ENCODE peak calls at places on chromosomes 1 and 21, in seven cellular contexts. E, Q, U, C, J, O and X are unnamed samples.

GRCh38 chr1:225886159-225887029 is 2.6 kb downstream of the LEFTY1 start:
- DNase-seq in J (no peak), C (no peak), O (no peak), E (no peak), Q (no peak), U (no peak), X (no peak)

GRCh38 chr1:40774266-40774998 is 9.2 kb upstream of the KCNQ4 start:
- DNase-seq in C (peak), Q (peak), U (peak), O (peak), E (no peak), J (peak), X (no peak)

GRCh38 chr1:30322859-30323257 is 400.5 kb downstream of the MATN1 start:
- DNase-seq in O (no peak), E (no peak), U (no peak), Q (no peak), C (no peak), J (no peak), X (no peak)

GRCh38 chr1:21534674-21535378 is 25.6 kb downstream of the ALPL start:
- DNase-seq in C (peak), U (no peak), J (peak), O (peak), E (no peak), Q (peak), X (peak)

GRCh38 chr1:181630838-181631237 is 147.5 kb downstream of the CACNA1E start:
- DNase-seq in U (no peak), C (no peak), Q (no peak), E (no peak), J (no peak), O (no peak), X (no peak)

GRCh38 chr1:171055966-171056643 is 34.6 kb upstream of the FMO3 start:
- DNase-seq in U (no peak), Q (peak), C (no peak), O (no peak), E (no peak), J (no peak), X (peak)

GRCh38 chr1:209803568-209803967 is 2.4 kb downstream of the IRF6 start:
- DNase-seq in Q (no peak), J (no peak), C (no peak), E (no peak), U (no peak), O (no peak), X (no peak)

GRCh38 chr1:39098569-39099250 is 72.6 kb downstream of the NDUFS5 start:
- DNase-seq in C (peak), E (peak), J (peak), Q (peak), U (peak), O (peak), X (peak)

GRCh38 chr1:42144336-42145189 is 8.6 kb upstream of the GUCA2B start:
- DNase-seq in C (no peak), E (no peak), Q (no peak), J (no peak), U (no peak), O (no peak), X (no peak)

GRCh38 chr1:163035791-163036249 is 33.3 kb upstream of the RGS4 start:
- DNase-seq in C (no peak), E (peak), U (no peak), Q (peak), J (peak), O (peak), X (peak)

GRCh38 chr1:186617860-186618780 is 62.1 kb downstream of the PTGS2 start:
- DNase-seq in U (peak), J (peak), C (peak), O (peak), E (peak), Q (peak), X (peak)

GRCh38 chr1:246798107-246798506 is 73.9 kb downstream of the SCCPDH start:
- DNase-seq in E (no peak), Q (no peak), O (no peak), J (no peak), U (no peak), C (no peak), X (no peak)

GRCh38 chr1:169288011-169288414 is 79.6 kb downstream of the NME7 start:
- DNase-seq in E (peak), Q (peak), O (peak), C (no peak), J (peak), U (no peak), X (no peak)

GRCh38 chr1:34924759-34925555 is 4.5 kb downstream of the DLGAP3 start:
- DNase-seq in E (peak), Q (peak), U (peak), O (peak), C (peak), J (peak), X (peak)

GRCh38 chr1:202572867-202573266 is 137.4 kb downstream of the SYT2 start:
- DNase-seq in C (no peak), O (no peak), J (no peak), E (no peak), U (no peak), Q (peak), X (no peak)

GRCh38 chr1:109644670-109645069 is 11.2 kb upstream of the GSTM4 start:
- DNase-seq in Q (no peak), J (peak), E (no peak), U (no peak), C (no peak), O (no peak), X (no peak)

GRCh38 chr1:56799605-56800398 is 19.4 kb downstream of the FYB2 start:
- DNase-seq in C (no peak), E (peak), J (peak), U (no peak), O (peak), Q (peak), X (peak)

GRCh38 chr1:210342986-210343780 is 14.5 kb downstream of the HHAT start:
- DNase-seq in J (no peak), E (no peak), U (no peak), Q (no peak), C (no peak), O (no peak), X (no peak)

GRCh38 chr21:44868707-44869106 is 4.8 kb downstream of the PTTG1IP start:
- DNase-seq in Q (no peak), J (no peak), C (no peak), E (no peak), O (no peak), U (no peak), X (no peak)

GRCh38 chr1:6343506-6344405 is 49.8 kb downstream of the ACOT7 start:
- DNase-seq in C (peak), J (peak), U (peak), O (peak), E (peak), Q (peak), X (peak)

GRCh38 chr1:7535934-7536878 is 234.9 kb upstream of the VAMP3 start:
- DNase-seq in J (no peak), E (no peak), O (no peak), Q (no peak), C (no peak), U (no peak), X (no peak)

GRCh38 chr21:35578350-35578782 is 482.0 kb downstream of the SETD4 start:
- DNase-seq in Q (peak), O (peak), E (peak), J (peak), C (no peak), U (no peak), X (peak)

GRCh38 chr1:185654199-185654951 is 79.8 kb upstream of the HMCN1 start:
- DNase-seq in E (no peak), Q (no peak), U (no peak), O (peak), C (no peak), J (peak), X (no peak)

GRCh38 chr1:1460540-1461130 is 10.9 kb upstream of the ATAD3B start:
- DNase-seq in Q (no peak), U (no peak), O (no peak), C (no peak), J (no peak), E (no peak), X (no peak)

GRCh38 chr1:200929530-200930278 is 35.0 kb downstream of the INAVA start:
- DNase-seq in J (no peak), U (no peak), E (no peak), C (no peak), Q (no peak), O (no peak), X (no peak)

GRCh38 chr1:115807723-115808122 is 33.2 kb downstream of the NHLH2 start:
- DNase-seq in E (peak), J (peak), O (peak), Q (peak), U (peak), C (no peak), X (peak)

GRCh38 chr1:10510520-10511493 is 36.1 kb downstream of the PEX14 start:
- DNase-seq in J (peak), E (peak), Q (peak), O (peak), U (no peak), C (peak), X (peak)

GRCh38 chr1:236845830-236846229 is 50.7 kb downstream of the MTR start:
- DNase-seq in C (no peak), E (no peak), J (no peak), O (no peak), Q (no peak), U (no peak), X (no peak)

GRCh38 chr1:90526954-90527353 is 190.1 kb downstream of the BARHL2 start:
- DNase-seq in Q (no peak), C (no peak), J (no peak), O (no peak), U (no peak), E (no peak), X (no peak)